ENCODE peak calls at places on chromosomes 1 and 21, in six cellular contexts. P, X, T, J, K and B are unnamed samples.
A peak's percentile ranks its signal among the peaks of the same experiment; 100 is the strongest.

GRCh38 chr1:25572708-25573590 is 29.5 kb downstream of the LDLRAP1 start:
- DNase-seq in P (no peak), X (peak; percentile 66), T (no peak), J (peak; percentile 57), K (peak; percentile 74), B (peak; percentile 47)

GRCh38 chr1:185412385-185413074 is 95.5 kb upstream of the IVNS1ABP start:
- DNase-seq in P (no peak), X (no peak), T (no peak), J (no peak), K (no peak), B (no peak)

GRCh38 chr1:59695301-59695700 is 119.4 kb upstream of the HOOK1 start:
- DNase-seq in P (no peak), X (no peak), T (no peak), J (no peak), K (no peak), B (no peak)

GRCh38 chr1:144551107-144551542 is 41.6 kb upstream of the PPIAL4F start:
- DNase-seq in P (no peak), X (no peak), T (no peak), J (no peak), K (no peak), B (no peak)

GRCh38 chr1:222167111-222167510 is 380.8 kb downstream of the HHIPL2 start:
- DNase-seq in P (peak; percentile 40), X (peak; percentile 38), T (no peak), J (peak; percentile 41), K (peak; percentile 54), B (no peak)

GRCh38 chr1:40057310-40058030 is 16.9 kb downstream of the CAP1 start:
- DNase-seq in P (no peak), X (no peak), T (no peak), J (no peak), K (no peak), B (no peak)

GRCh38 chr1:182589931-182590330 is 875 bp upstream of the RNASEL start:
- DNase-seq in P (no peak), X (no peak), T (no peak), J (no peak), K (no peak), B (no peak)

GRCh38 chr1:30418426-30419245 is 304.7 kb downstream of the MATN1 start:
- DNase-seq in P (no peak), X (no peak), T (no peak), J (no peak), K (no peak), B (no peak)

GRCh38 chr1:6628971-6629479 is 4.4 kb downstream of the THAP3 start:
- DNase-seq in P (no peak), X (no peak), T (no peak), J (no peak), K (peak; percentile 39), B (no peak)

GRCh38 chr1:224501836-224502235 is 67.2 kb upstream of the WDR26 start:
- DNase-seq in P (no peak), X (no peak), T (no peak), J (no peak), K (no peak), B (no peak)

GRCh38 chr21:33444499-33444898 is 35.3 kb downstream of the TMEM50B start:
- DNase-seq in P (no peak), X (no peak), T (no peak), J (no peak), K (no peak), B (no peak)

GRCh38 chr1:109969430-109969829 is 15.1 kb upstream of the AHCYL1 start:
- DNase-seq in P (peak; percentile 62), X (no peak), T (no peak), J (no peak), K (no peak), B (no peak)

GRCh38 chr1:981955-982558 is at the start of gene PERM1:
- DNase-seq in P (no peak), X (no peak), T (no peak), J (no peak), K (peak; percentile 85), B (no peak)

GRCh38 chr1:206787956-206788355 is 15.7 kb upstream of the IL10 start:
- DNase-seq in P (no peak), X (no peak), T (no peak), J (no peak), K (no peak), B (no peak)

GRCh38 chr1:90919900-90920299 is 101.9 kb downstream of the ZNF644 start:
- DNase-seq in P (no peak), X (no peak), T (no peak), J (no peak), K (no peak), B (no peak)

GRCh38 chr1:165144757-165145397 is 211.6 kb downstream of the LMX1A start:
- DNase-seq in P (peak; percentile 11), X (peak; percentile 13), T (peak; percentile 15), J (peak; percentile 50), K (no peak), B (peak; percentile 63)

GRCh38 chr1:16921391-16922185 is at the start of gene CROCC:
- DNase-seq in P (no peak), X (no peak), T (peak; percentile 35), J (peak; percentile 44), K (peak; percentile 68), B (no peak)

GRCh38 chr1:56548566-56548965 is 30.8 kb downstream of the PLPP3 start:
- DNase-seq in P (no peak), X (no peak), T (no peak), J (no peak), K (no peak), B (no peak)

GRCh38 chr1:22557341-22557950 is 5.8 kb upstream of the EPHA8 start:
- DNase-seq in P (no peak), X (no peak), T (no peak), J (no peak), K (no peak), B (no peak)

GRCh38 chr1:229383188-229383587 is 40.3 kb upstream of the CCSAP start:
- DNase-seq in P (no peak), X (no peak), T (no peak), J (no peak), K (no peak), B (no peak)

GRCh38 chr1:203200059-203200553 is 13.6 kb upstream of the CHI3L1 start:
- DNase-seq in P (peak; percentile 56), X (no peak), T (no peak), J (peak; percentile 93), K (peak; percentile 69), B (no peak)

GRCh38 chr1:182783068-182783467 is 6.5 kb upstream of the NPL start:
- DNase-seq in P (no peak), X (no peak), T (no peak), J (peak; percentile 43), K (no peak), B (no peak)

GRCh38 chr1:32754282-32755097 is 51.9 kb upstream of the SYNC start:
- DNase-seq in P (no peak), X (peak; percentile 29), T (no peak), J (no peak), K (peak; percentile 63), B (no peak)

GRCh38 chr1:231561663-231562383 is 33.4 kb downstream of the TSNAX start:
- DNase-seq in P (no peak), X (no peak), T (no peak), J (no peak), K (no peak), B (no peak)

GRCh38 chr1:55310517-55310927 is 95.4 kb upstream of the USP24 start:
- DNase-seq in P (peak; percentile 91), X (no peak), T (no peak), J (peak; percentile 45), K (no peak), B (no peak)

GRCh38 chr1:151137789-151138188 is 8.6 kb downstream of the SEMA6C start:
- DNase-seq in P (no peak), X (no peak), T (no peak), J (no peak), K (no peak), B (no peak)

GRCh38 chr1:208825305-208825704 is 581.1 kb upstream of the PLXNA2 start:
- DNase-seq in P (no peak), X (no peak), T (no peak), J (no peak), K (no peak), B (no peak)

GRCh38 chr21:37435120-37435519 is 68.5 kb downstream of the DYRK1A start:
- DNase-seq in P (peak; percentile 74), X (peak; percentile 61), T (peak; percentile 52), J (peak; percentile 73), K (peak; percentile 76), B (no peak)

GRCh38 chr1:179178965-179179364 is 50.5 kb downstream of the ABL2 start:
- DNase-seq in P (no peak), X (no peak), T (no peak), J (no peak), K (no peak), B (no peak)

GRCh38 chr1:85850238-85850637 is 142.0 kb upstream of the ZNHIT6 start:
- DNase-seq in P (peak; percentile 68), X (no peak), T (no peak), J (no peak), K (no peak), B (no peak)

GRCh38 chr1:1313500-1314236 is 5.3 kb downstream of the PUSL1 start:
- DNase-seq in P (no peak), X (no peak), T (no peak), J (no peak), K (no peak), B (no peak)

GRCh38 chr1:147246910-147247655 is 4.6 kb downstream of the CHD1L start:
- DNase-seq in P (no peak), X (peak; percentile 18), T (no peak), J (peak; percentile 66), K (no peak), B (no peak)

GRCh38 chr21:42200906-42201614 is 17.9 kb upstream of the ABCG1 start:
- DNase-seq in P (no peak), X (no peak), T (no peak), J (no peak), K (no peak), B (no peak)

GRCh38 chr1:157849229-157849875 is 7.7 kb upstream of the CD5L start:
- DNase-seq in P (no peak), X (peak; percentile 65), T (no peak), J (no peak), K (no peak), B (no peak)

GRCh38 chr1:173122958-173123852 is 72.5 kb upstream of the TNFSF18 start:
- DNase-seq in P (peak; percentile 84), X (peak; percentile 46), T (no peak), J (peak; percentile 90), K (peak; percentile 88), B (no peak)

GRCh38 chr1:220819627-220820026 is 32.9 kb downstream of the MTARC1 start:
- DNase-seq in P (no peak), X (no peak), T (no peak), J (no peak), K (no peak), B (no peak)

GRCh38 chr1:226083303-226084101 is 21.0 kb downstream of the H3-3A start:
- DNase-seq in P (peak; percentile 34), X (peak; percentile 95), T (peak; percentile 86), J (peak; percentile 76), K (peak; percentile 97), B (peak; percentile 93)

GRCh38 chr1:154342836-154343472 is 17.6 kb downstream of the ATP8B2 start:
- DNase-seq in P (no peak), X (no peak), T (no peak), J (no peak), K (peak; percentile 76), B (no peak)

GRCh38 chr1:201313086-201313485 is 29.8 kb downstream of the PKP1 start:
- DNase-seq in P (no peak), X (no peak), T (no peak), J (no peak), K (no peak), B (no peak)